ENCODE peak calls at places on chromosomes 3 and 15, in four cellular contexts. P is IMR-90, O is H1, Q is H9. C is an unnamed sample.
A peak's percentile ranks its signal among the peaks of the same experiment; 100 is the strongest.

GRCh38 chr15:41207687-41208448 is 22.7 kb downstream of the EXD1 start:
- DNase-seq in O (no peak), P (peak; percentile 61), Q (no peak), C (no peak)

GRCh38 chr3:73683706-73684105 is 59.0 kb upstream of the PDZRN3 start:
- DNase-seq in O (no peak), Q (peak; percentile 47), P (no peak), C (peak; percentile 32)

GRCh38 chr3:179333084-179333483 is 10.3 kb downstream of the ZNF639 start:
- DNase-seq in P (no peak), Q (no peak), O (no peak), C (no peak)

GRCh38 chr15:67065531-67066005 is at the start of gene SMAD3:
- DNase-seq in O (peak; percentile 66), P (peak; percentile 95), Q (peak; percentile 81), C (peak; percentile 97)

GRCh38 chr3:105823149-105823866 is 45.5 kb downstream of the CBLB start:
- DNase-seq in Q (no peak), O (no peak), P (peak; percentile 98), C (no peak)

GRCh38 chr3:57998366-57999283 is 9.6 kb upstream of the FLNB start:
- DNase-seq in P (peak; percentile 81), O (no peak), Q (no peak), C (no peak)

GRCh38 chr3:127233371-127233770 is 40.4 kb downstream of the PRR23E start:
- DNase-seq in O (no peak), P (no peak), Q (peak; percentile 48), C (peak; percentile 53)

GRCh38 chr15:75720787-75721461 is 8.3 kb upstream of the CSPG4 start:
- DNase-seq in P (no peak), O (no peak), Q (peak; percentile 76), C (peak; percentile 83)

GRCh38 chr15:36832792-36833191 is 253.4 kb downstream of the CDIN1 start:
- DNase-seq in Q (no peak), O (no peak), P (peak; percentile 27), C (no peak)

GRCh38 chr15:69568621-69569020 is 116.0 kb downstream of the RPLP1 start:
- DNase-seq in Q (no peak), P (peak; percentile 83), O (no peak), C (no peak)

GRCh38 chr3:180382781-180383180 is 219.2 kb upstream of the TTC14 start:
- DNase-seq in Q (peak; percentile 30), O (no peak), P (no peak), C (no peak)

GRCh38 chr3:36707623-36708409 is 56.5 kb downstream of the DCLK3 start:
- DNase-seq in O (no peak), Q (no peak), P (peak; percentile 65), C (peak; percentile 73)

GRCh38 chr15:34855893-34856292 is 60.5 kb upstream of the ACTC1 start:
- DNase-seq in Q (no peak), P (peak; percentile 24), O (no peak), C (no peak)

GRCh38 chr15:67303490-67304363 is 49.1 kb downstream of the IQCH start:
- DNase-seq in O (no peak), P (peak; percentile 55), Q (no peak), C (peak; percentile 68)

GRCh38 chr3:62870321-62870720 is 4.9 kb downstream of the CADPS start:
- DNase-seq in Q (no peak), P (peak; percentile 0), O (no peak), C (no peak)

GRCh38 chr15:85976986-85977385 is 102.7 kb upstream of the AGBL1 start:
- DNase-seq in Q (no peak), P (no peak), O (no peak), C (no peak)

GRCh38 chr3:4981160-4981687 is 2.0 kb downstream of the BHLHE40 start:
- DNase-seq in Q (no peak), P (peak; percentile 34), O (no peak), C (no peak)

GRCh38 chr3:152508705-152509104 is 240.0 kb downstream of the MBNL1 start:
- DNase-seq in O (no peak), P (no peak), Q (no peak), C (peak; percentile 35)

GRCh38 chr15:31245756-31246155 is 80.9 kb upstream of the KLF13 start:
- DNase-seq in P (no peak), O (no peak), Q (no peak), C (no peak)

GRCh38 chr15:67406257-67406861 is 114.6 kb upstream of the C15orf61 start:
- DNase-seq in Q (no peak), O (no peak), P (peak; percentile 12), C (peak; percentile 14)

GRCh38 chr3:134352031-134352671 is 22.1 kb downstream of the AMOTL2 start:
- DNase-seq in P (no peak), Q (no peak), O (no peak), C (peak; percentile 79)

GRCh38 chr15:89801471-89802205 is 13.0 kb downstream of the ANPEP start:
- DNase-seq in Q (no peak), O (no peak), P (no peak), C (no peak)

GRCh38 chr3:184850201-184850600 is 38.2 kb downstream of the VPS8 start:
- DNase-seq in P (no peak), O (no peak), Q (no peak), C (no peak)

GRCh38 chr3:189936210-189936609 is 184.5 kb downstream of the P3H2 start:
- DNase-seq in P (no peak), Q (no peak), O (no peak), C (no peak)

GRCh38 chr3:168678730-168679129 is 583.0 kb upstream of the GOLIM4 start:
- DNase-seq in O (no peak), Q (no peak), P (peak; percentile 10), C (no peak)

GRCh38 chr3:167066977-167067843 is 312.9 kb downstream of the ZBBX start:
- DNase-seq in O (no peak), P (no peak), Q (no peak), C (no peak)

GRCh38 chr3:53187430-53187829 is 26.4 kb downstream of the PRKCD start:
- DNase-seq in P (peak; percentile 65), O (no peak), Q (no peak), C (no peak)

GRCh38 chr3:150309557-150309956 is 98.5 kb upstream of the TSC22D2 start:
- DNase-seq in P (peak; percentile 84), Q (no peak), O (no peak), C (no peak)

GRCh38 chr3:120879401-120879800 is 28.6 kb upstream of the STXBP5L start:
- DNase-seq in Q (no peak), O (no peak), P (no peak), C (no peak)

GRCh38 chr3:50529996-50530706 is 26.7 kb upstream of the CACNA2D2 start:
- DNase-seq in O (no peak), P (no peak), Q (peak; percentile 46), C (no peak)

GRCh38 chr15:83914906-83915305 is 261.0 kb downstream of the ADAMTSL3 start:
- DNase-seq in O (no peak), Q (no peak), P (no peak), C (no peak)

GRCh38 chr15:37101634-37102314 is 1.4 kb upstream of the MEIS2 start:
- DNase-seq in Q (peak; percentile 83), P (peak; percentile 70), O (no peak), C (peak; percentile 55)

GRCh38 chr3:61353353-61353752 is 102.1 kb upstream of the FHIT start:
- DNase-seq in O (no peak), P (no peak), Q (no peak), C (no peak)

GRCh38 chr3:126891791-126892190 is 91.1 kb upstream of the PLXNA1 start:
- DNase-seq in P (no peak), O (no peak), Q (no peak), C (no peak)

GRCh38 chr3:47280519-47280918 is 2.1 kb downstream of the KIF9 start:
- DNase-seq in Q (no peak), O (no peak), P (no peak), C (no peak)
- H4K5ac ChIP-seq in Q (no peak overlapping the region), O (no peak overlapping the region), P (no peak overlapping the region), C (no peak overlapping the region)

GRCh38 chr3:188529228-188529627 is 375.3 kb downstream of the LPP start:
- DNase-seq in Q (no peak), O (no peak), P (peak; percentile 78), C (no peak)

GRCh38 chr3:188524057-188524456 is 370.1 kb downstream of the LPP start:
- DNase-seq in P (peak; percentile 31), O (no peak), Q (no peak), C (no peak)

GRCh38 chr3:188526057-188526456 is 372.1 kb downstream of the LPP start:
- DNase-seq in P (peak; percentile 14), O (no peak), Q (no peak), C (no peak)

GRCh38 chr3:188528390-188528789 is 374.4 kb downstream of the LPP start:
- DNase-seq in O (no peak), P (no peak), Q (no peak), C (no peak)

DNA sequence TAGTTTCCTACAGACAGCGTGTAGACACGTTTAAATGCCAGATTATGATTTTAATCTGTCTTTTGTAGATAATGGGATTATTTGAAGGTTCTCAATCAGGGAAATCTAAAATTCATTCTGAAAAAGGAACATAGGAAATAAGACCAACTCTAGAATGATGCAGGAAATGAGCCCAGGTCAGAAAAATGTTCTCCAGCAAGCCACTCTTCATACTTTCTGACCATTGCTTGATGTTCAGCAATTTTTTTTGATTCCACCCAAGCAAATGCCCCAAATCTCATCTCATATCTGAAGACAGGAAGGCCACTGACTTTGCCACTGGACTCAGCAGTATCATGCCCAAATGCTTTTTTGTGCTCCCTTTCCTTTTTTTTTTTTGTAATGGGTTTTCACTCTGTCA is 373.4 kb downstream of the LPP start:
- DNase-seq in P (peak; percentile 27), Q (no peak), O (no peak), C (no peak)
- H4K5ac ChIP-seq in P (no peak overlapping the region), Q (no peak overlapping the region), O (no peak overlapping the region), C (no peak overlapping the region)

GRCh38 chr3:85270488-85270887 is 311.7 kb downstream of the CADM2 start:
- DNase-seq in O (no peak), Q (no peak), P (no peak), C (no peak)
- H4K5ac ChIP-seq in O (no peak overlapping the region), Q (no peak overlapping the region), P (no peak overlapping the region), C (no peak overlapping the region)

DNA sequence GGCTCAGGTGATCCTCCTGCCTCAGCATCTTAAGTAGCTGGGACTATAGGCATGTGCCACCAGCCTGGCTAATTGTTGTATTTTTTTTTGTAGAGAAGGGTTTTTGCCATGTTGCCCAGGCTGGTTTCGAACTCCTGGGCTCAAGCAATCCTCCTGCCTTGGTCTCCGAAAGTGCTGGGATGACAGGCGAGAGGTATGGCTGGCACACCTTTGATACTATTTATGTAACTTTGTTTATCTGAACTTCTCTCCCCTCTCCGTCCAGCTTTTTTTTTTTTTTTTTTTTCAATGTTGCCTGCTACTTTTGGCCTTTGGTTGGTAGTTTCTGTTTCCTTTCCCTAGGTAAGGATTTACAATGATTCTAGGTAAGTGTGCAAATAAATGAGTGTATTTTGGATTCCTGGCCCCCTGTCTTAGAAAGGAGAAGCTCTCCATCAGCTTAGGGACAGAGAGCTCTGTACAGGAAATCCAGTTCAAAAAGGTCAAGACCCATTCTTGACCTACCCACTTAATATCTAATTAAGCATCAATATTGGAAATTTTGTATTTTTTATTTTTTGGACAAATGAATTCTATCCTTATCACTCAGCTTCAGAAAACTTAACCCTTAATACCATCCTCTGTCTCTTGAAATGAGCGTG is 6.8 kb downstream of the ARL6IP5 start:
- DNase-seq in Q (no peak), P (no peak), O (no peak), C (no peak)
- H4K5ac ChIP-seq in Q (no peak overlapping the region), P (no peak overlapping the region), O (no peak overlapping the region), C (no peak overlapping the region)

GRCh38 chr3:128429751-128430150 is 36.9 kb downstream of the DNAJB8 start:
- DNase-seq in P (no peak), Q (no peak), O (no peak), C (no peak)
- H4K5ac ChIP-seq in P (no peak overlapping the region), Q (no peak overlapping the region), O (no peak overlapping the region), C (no peak overlapping the region)

GRCh38 chr3:1734494-1735122 is 364.1 kb upstream of the CNTN4 start:
- DNase-seq in O (no peak), P (no peak), Q (no peak), C (no peak)
- H4K5ac ChIP-seq in O (no peak overlapping the region), P (no peak overlapping the region), Q (no peak overlapping the region), C (no peak overlapping the region)

GRCh38 chr3:13597661-13598060 is 48.7 kb downstream of the FBLN2 start:
- DNase-seq in Q (no peak), O (no peak), P (no peak), C (no peak)
- H4K5ac ChIP-seq in Q (no peak overlapping the region), O (no peak overlapping the region), P (no peak overlapping the region), C (no peak overlapping the region)